ENCODE peak calls at places on chromosome 11, in seven cellular contexts. X is brain microvascular endothelial cell, H is H1, W is astrocyte, M is neural progenitor cell, Z is BE2C, S is endodermal cell. T is an unnamed sample.

GRCh38 chr11:117970400-117971024 is 15.7 kb upstream of the IL10RA start:
- DNase-seq in X (peak; percentile 32), Z (no peak), S (no peak), H (no peak), M (no peak), W (no peak), T (no peak)

GRCh38 chr11:62601114-62601363 is 626 bp downstream of the MTA2 start:
- DNase-seq in X (no peak), S (peak; percentile 67), Z (no peak), W (no peak), M (no peak), H (no peak), T (no peak)

GRCh38 chr11:115317428-115318185 is 186.6 kb downstream of the CADM1 start:
- DNase-seq in S (no peak), X (no peak), M (no peak), W (peak; percentile 27), Z (no peak), H (no peak), T (no peak)

GRCh38 chr11:57885298-57886035 is 123.9 kb downstream of the CTNND1 start:
- DNase-seq in S (peak; percentile 78), Z (no peak), X (peak; percentile 37), W (peak; percentile 14), H (peak; percentile 46), M (peak; percentile 52), T (no peak)

GRCh38 chr11:15826826-15827225 is 529.5 kb downstream of the SOX6 start:
- DNase-seq in X (peak; percentile 17), H (peak; percentile 97), M (peak; percentile 86), W (no peak), S (peak; percentile 96), Z (peak; percentile 78), T (no peak)

GRCh38 chr11:70072471-70073187 is 5.5 kb upstream of the ANO1 start:
- DNase-seq in Z (no peak), H (peak; percentile 44), W (no peak), M (no peak), X (no peak), S (peak; percentile 53), T (no peak)

GRCh38 chr11:73875380-73875779 is 1.3 kb downstream of the COA4 start:
- DNase-seq in Z (no peak), W (no peak), X (no peak), M (no peak), S (no peak), H (no peak), T (no peak)

GRCh38 chr11:46360878-46361277 is 13.6 kb downstream of the DGKZ start:
- DNase-seq in X (no peak), H (no peak), Z (no peak), S (no peak), M (no peak), W (no peak), T (no peak)

GRCh38 chr11:8813658-8814057 is 97.3 kb upstream of the AKIP1 start:
- DNase-seq in S (peak; percentile 96), M (peak; percentile 90), X (peak; percentile 75), W (peak; percentile 76), H (peak; percentile 88), Z (peak; percentile 64), T (no peak)

GRCh38 chr11:1228921-1229451 is 6.1 kb downstream of the MUC5B start:
- DNase-seq in S (peak; percentile 38), W (no peak), H (peak; percentile 42), Z (peak; percentile 4), M (no peak), X (no peak), T (no peak)

GRCh38 chr11:120612363-120613263 is 101.1 kb downstream of the GRIK4 start:
- DNase-seq in H (no peak), Z (no peak), W (peak; percentile 32), S (no peak), X (peak; percentile 32), M (no peak), T (no peak)

GRCh38 chr11:132056689-132057088 is 686.3 kb downstream of the NTM start:
- DNase-seq in W (peak; percentile 95), M (no peak), H (no peak), Z (no peak), X (peak; percentile 86), S (no peak), T (no peak)

GRCh38 chr11:75103380-75104026 is 6.8 kb upstream of the OR2AT4 start:
- DNase-seq in W (peak; percentile 68), S (no peak), H (no peak), X (peak; percentile 52), Z (no peak), M (no peak), T (peak; percentile 29)

GRCh38 chr11:45104006-45104789 is 42.2 kb upstream of the PRDM11 start:
- DNase-seq in H (peak; percentile 31), M (no peak), X (no peak), W (no peak), S (no peak), Z (no peak), T (no peak)

GRCh38 chr11:38481391-38481790 is 1883.4 kb upstream of the RAG2 start:
- DNase-seq in M (no peak), H (no peak), Z (no peak), W (no peak), S (no peak), X (no peak), T (no peak)
- H3K4me3 ChIP-seq in M (no peak overlapping the region), H (no peak overlapping the region), Z (no peak overlapping the region), W (no peak overlapping the region), S (no peak overlapping the region), X (no peak overlapping the region), T (no peak overlapping the region)

DNA sequence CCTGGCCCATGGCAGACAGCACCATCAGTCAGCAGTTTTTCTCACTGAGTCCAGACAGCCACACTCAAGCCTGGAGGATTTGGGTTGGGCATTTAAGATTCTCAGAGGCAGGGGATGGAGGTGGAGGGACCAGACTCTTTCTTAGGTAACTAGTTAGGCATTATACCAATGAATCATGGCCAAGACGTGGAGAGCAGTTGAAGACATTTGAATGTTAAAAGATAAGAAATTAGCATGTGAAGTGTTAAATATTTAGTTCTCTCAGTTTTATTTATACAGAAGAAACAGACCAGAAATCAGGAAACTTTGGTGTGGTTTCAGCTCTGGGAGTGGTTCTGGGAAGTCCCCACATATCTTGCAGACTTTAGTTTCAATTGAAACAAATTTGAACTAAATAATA is 9.9 kb downstream of the GTF2H1 start:
- DNase-seq in X (no peak), M (no peak), S (no peak), H (no peak), Z (no peak), W (no peak), T (no peak)
- H3K36me3 ChIP-seq in X (peaks cover 45% of the 10 kb centered on the region), M (peaks cover 17% of the 10 kb centered on the region), S (peaks cover 51% of the 10 kb centered on the region), H (peaks cover 33% of the 10 kb centered on the region), Z (peaks cover 8% of the 10 kb centered on the region), W (peaks cover 38% of the 10 kb centered on the region), T (peaks cover 21% of the 10 kb centered on the region)

GRCh38 chr11:78961186-78961782 is 386.6 kb upstream of the NARS2 start:
- DNase-seq in Z (peak; percentile 46), M (peak; percentile 68), X (no peak), W (peak; percentile 20), S (peak; percentile 82), H (peak; percentile 56), T (no peak)
- TF ChIP-seq CTCF in Z (peak; percentile 78), M (peak; percentile 64), X (peak; percentile 73), W (peak; percentile 29), S (peak; percentile 74), H (peak; percentile 78), T (peak; percentile 56)

GRCh38 chr11:78351193-78351592 is 66.4 kb downstream of the GAB2 start:
- DNase-seq in X (no peak), H (no peak), Z (no peak), M (peak; percentile 38), S (no peak), W (no peak), T (no peak)
- H3K4me3 ChIP-seq in X (no peak overlapping the region), H (no peak overlapping the region), Z (no peak overlapping the region), M (no peak overlapping the region), S (no peak overlapping the region), W (no peak overlapping the region), T (no peak overlapping the region)

GRCh38 chr11:34149274-34149673 is 43.8 kb downstream of the NAT10 start:
- DNase-seq in H (no peak), X (no peak), Z (no peak), M (no peak), W (no peak), S (no peak), T (no peak)
- H3K36me3 ChIP-seq in H (peaks cover 26% of the 10 kb centered on the region), X (peaks cover 48% of the 10 kb centered on the region), Z (peaks cover 18% of the 10 kb centered on the region), M (no peaks in the 10 kb centered on the region), W (peaks cover 37% of the 10 kb centered on the region), S (peaks cover 62% of the 10 kb centered on the region), T (peaks cover 15% of the 10 kb centered on the region)

GRCh38 chr11:128531588-128531987 is 55.8 kb downstream of the ETS1 start:
- DNase-seq in H (no peak), X (no peak), M (no peak), Z (no peak), W (no peak), S (no peak), T (no peak)

GRCh38 chr11:128525411-128526243 is 61.7 kb downstream of the ETS1 start:
- DNase-seq in W (peak; percentile 92), M (peak; percentile 60), S (peak; percentile 59), H (no peak), Z (no peak), X (peak; percentile 44), T (peak; percentile 57)

GRCh38 chr11:128530119-128531091 is 57.0 kb downstream of the ETS1 start:
- DNase-seq in M (no peak), Z (no peak), S (no peak), H (no peak), X (peak; percentile 89), W (peak; percentile 93), T (peak; percentile 90)

GRCh38 chr11:128527046-128527445 is 60.3 kb downstream of the ETS1 start:
- DNase-seq in S (no peak), W (no peak), Z (no peak), H (no peak), M (no peak), X (no peak), T (no peak)

DNA sequence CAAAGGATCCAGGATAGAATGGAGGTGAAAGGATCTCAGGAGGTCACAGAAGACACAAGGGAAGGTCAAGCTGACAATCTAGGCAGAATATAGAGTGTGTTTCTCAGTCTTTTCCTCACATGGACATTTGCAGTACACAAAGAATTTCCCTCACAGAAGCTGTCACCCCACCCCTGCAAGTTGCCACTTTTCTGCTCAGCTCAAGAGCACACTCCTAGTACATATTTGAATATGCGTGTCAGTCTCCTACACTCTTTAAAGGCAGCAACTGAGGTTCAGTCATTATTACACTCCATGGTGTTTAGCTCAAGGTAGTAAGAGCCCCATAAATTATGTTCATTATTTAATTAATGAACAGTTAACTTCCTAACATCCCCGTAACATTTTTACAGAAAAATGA is 59.1 kb downstream of the ETS1 start:
- DNase-seq in Z (no peak), X (no peak), S (no peak), H (no peak), W (no peak), M (no peak), T (no peak)
- TF ChIP-seq CTCF in Z (no peak), X (no peak), S (no peak), H (no peak), W (no peak), M (no peak), T (no peak)